ENCODE peak calls at places on chromosomes 7 and 10, in nine cellular contexts. D is substantia nigra; P is PC-9; Y is CD4-positive, alpha-beta T cell; T is GM12891; E is fibroblast of pulmonary artery; H is activated naive CD4-positive, alpha-beta T cell; S is neural progenitor cell; K is NCI-H2029. M is an unnamed sample.
A peak's percentile ranks its signal among the peaks of the same experiment; 100 is the strongest.

GRCh38 chr7:29044529-29044928 is 86.4 kb upstream of the TRIL start:
- DNase-seq in D (no peak), P (no peak), Y (no peak), T (no peak), E (no peak), H (no peak), S (no peak), K (no peak), M (no peak)

GRCh38 chr7:99541212-99541611 is 10.7 kb downstream of the FAM200A start:
- DNase-seq in D (no peak), P (no peak), Y (no peak), T (no peak), E (no peak), H (no peak), S (no peak), K (no peak), M (no peak)

GRCh38 chr7:133047321-133047720 is 34.6 kb downstream of the CHCHD3 start:
- DNase-seq in D (no peak), P (no peak), Y (no peak), T (no peak), E (no peak), H (no peak), S (no peak), K (no peak), M (no peak)

GRCh38 chr7:2644514-2645273 is 12.9 kb downstream of the TTYH3 start:
- DNase-seq in D (no peak), P (no peak), Y (no peak), T (no peak), E (no peak), H (no peak), S (no peak), K (no peak), M (no peak)

GRCh38 chr10:103193820-103194529 is 903 bp upstream of the NT5C2 start:
- DNase-seq in D (no peak), P (no peak), Y (no peak), T (no peak), E (peak; percentile 83), H (no peak), S (peak; percentile 31), K (no peak), M (no peak)

GRCh38 chr7:1693419-1693990 is 23.4 kb downstream of the ELFN1 start:
- DNase-seq in D (no peak), P (no peak), Y (no peak), T (no peak), E (no peak), H (no peak), S (no peak), K (no peak), M (no peak)

GRCh38 chr10:91782539-91782938 is 15.7 kb upstream of the TNKS2 start:
- DNase-seq in D (no peak), P (no peak), Y (no peak), T (no peak), E (no peak), H (no peak), S (no peak), K (no peak), M (no peak)

GRCh38 chr7:75536940-75537538 is 44.9 kb downstream of the SPDYE5 start:
- DNase-seq in D (no peak), P (no peak), Y (no peak), T (no peak), E (no peak), H (no peak), S (no peak), K (no peak), M (no peak)

GRCh38 chr7:37052673-37053072 is 328.4 kb upstream of the AOAH start:
- DNase-seq in D (no peak), P (no peak), Y (peak; percentile 5), T (peak; percentile 20), E (peak; percentile 39), H (no peak), S (peak; percentile 82), K (no peak), M (no peak)

GRCh38 chr7:155844019-155844453 is 31.8 kb upstream of the SHH start:
- DNase-seq in D (no peak), P (peak; percentile 84), Y (no peak), T (no peak), E (no peak), H (no peak), S (no peak), K (no peak), M (no peak)

GRCh38 chr7:79420464-79420863 is 33.0 kb downstream of the MAGI2 start:
- DNase-seq in D (no peak), P (no peak), Y (no peak), T (no peak), E (peak; percentile 85), H (no peak), S (no peak), K (no peak), M (no peak)

GRCh38 chr7:14751461-14751860 is 151.1 kb downstream of the DGKB start:
- DNase-seq in D (no peak), P (no peak), Y (no peak), T (no peak), E (peak; percentile 90), H (no peak), S (no peak), K (no peak), M (no peak)

GRCh38 chr7:2108501-2109250 is 124.1 kb downstream of the MAD1L1 start:
- DNase-seq in D (peak; percentile 59), P (no peak), Y (no peak), T (no peak), E (no peak), H (no peak), S (peak; percentile 83), K (no peak), M (no peak)

GRCh38 chr10:131928248-131929095 is 27.7 kb downstream of the PPP2R2D start:
- DNase-seq in D (no peak), P (no peak), Y (no peak), T (peak; percentile 64), E (peak; percentile 16), H (no peak), S (no peak), K (no peak), M (no peak)

GRCh38 chr7:127812540-127812939 is 160.5 kb downstream of the SND1 start:
- DNase-seq in D (no peak), P (no peak), Y (no peak), T (no peak), E (no peak), H (no peak), S (no peak), K (no peak), M (no peak)

GRCh38 chr10:49606981-49607535 is 3.1 kb upstream of the SLC18A3 start:
- DNase-seq in D (no peak), P (peak; percentile 46), Y (peak; percentile 51), T (peak; percentile 83), E (peak; percentile 89), H (peak; percentile 13), S (peak; percentile 93), K (no peak), M (peak; percentile 35)

GRCh38 chr10:28711776-28712175 is 34.5 kb downstream of the BAMBI start:
- DNase-seq in D (no peak), P (no peak), Y (no peak), T (no peak), E (no peak), H (no peak), S (no peak), K (no peak), M (no peak)

GRCh38 chr7:121198502-121198901 is 130.3 kb upstream of the WNT16 start:
- DNase-seq in D (no peak), P (no peak), Y (no peak), T (no peak), E (no peak), H (no peak), S (no peak), K (no peak), M (no peak)

M was measured in activated T-helper 1 cell treated with Interleukin-2 at 50 U/mL for 16 hours.